ENCODE peak calls at places on chromosomes 12 and 14, in six cellular contexts. T is H9, Z is IMR-90, Y is mesenchymal stem cell, W is neuronal stem cell, N is H1. J is an unnamed sample.
A peak's percentile ranks its signal among the peaks of the same experiment; 100 is the strongest.

GRCh38 chr12:63929426-63929825 is 84.9 kb downstream of the SRGAP1 start:
- DNase-seq in Z (no peak), W (no peak), T (no peak), N (no peak), Y (no peak), J (no peak)

GRCh38 chr12:67424784-67425183 is 155.6 kb downstream of the CAND1 start:
- DNase-seq in Y (no peak), W (no peak), T (no peak), N (no peak), Z (no peak), J (peak; percentile 84)

GRCh38 chr12:81778719-81779118 is 19.6 kb upstream of the PPFIA2 start:
- DNase-seq in Z (no peak), Y (no peak), T (no peak), N (no peak), W (no peak), J (no peak)

GRCh38 chr12:4939418-4940023 is 29.8 kb downstream of the KCNA1 start:
- DNase-seq in Y (no peak), Z (no peak), N (no peak), W (no peak), T (no peak), J (no peak)

GRCh38 chr12:113396828-113397496 is 6.7 kb downstream of the SDS start:
- DNase-seq in T (no peak), N (no peak), W (no peak), Y (no peak), Z (no peak), J (no peak)

GRCh38 chr12:98126637-98127335 is 388.6 kb upstream of the TMPO start:
- DNase-seq in W (no peak), Z (no peak), N (no peak), Y (no peak), T (no peak), J (no peak)

GRCh38 chr14:36383674-36384421 is 63.4 kb upstream of the MBIP start:
- DNase-seq in T (no peak), N (no peak), W (no peak), Z (no peak), Y (peak; percentile 13), J (peak; percentile 36)

GRCh38 chr14:63470877-63471565 is 72.2 kb downstream of the PPP2R5E start:
- DNase-seq in Z (peak; percentile 91), Y (peak; percentile 82), W (no peak), T (no peak), N (no peak), J (no peak)

GRCh38 chr12:26867084-26867483 is 34.1 kb upstream of the ITPR2 start:
- DNase-seq in T (no peak), Z (no peak), W (no peak), N (no peak), Y (no peak), J (no peak)

GRCh38 chr12:22018860-22019259 is 27.2 kb upstream of the CMAS start:
- DNase-seq in T (no peak), W (no peak), Y (no peak), N (no peak), Z (peak; percentile 3), J (peak; percentile 22)

GRCh38 chr14:22303589-22304195 is 285.3 kb downstream of the DAD1 start:
- DNase-seq in N (no peak), Y (peak; percentile 29), Z (peak; percentile 50), W (no peak), T (no peak), J (no peak)

GRCh38 chr12:116277393-116278258 is at the start of gene MED13L:
- DNase-seq in Z (peak; percentile 78), W (peak; percentile 92), Y (peak; percentile 88), N (peak; percentile 87), T (peak; percentile 94), J (peak; percentile 91)

GRCh38 chr12:115135800-115136211 is 451.8 kb upstream of the TBX3 start:
- DNase-seq in N (no peak), W (no peak), Y (peak; percentile 74), T (no peak), Z (peak; percentile 49), J (no peak)

GRCh38 chr14:64539186-64539552 is 1.4 kb upstream of the HSPA2 start:
- DNase-seq in Y (no peak), T (no peak), N (no peak), Z (no peak), W (no peak), J (peak; percentile 85)

GRCh38 chr14:34711169-34711568 is 3.2 kb downstream of the CFL2 start:
- DNase-seq in N (no peak), T (no peak), Z (peak; percentile 94), W (no peak), Y (peak; percentile 91), J (peak; percentile 79)

GRCh38 chr14:73740921-73741326 is 26.7 kb upstream of the PNMA1 start:
- DNase-seq in Z (no peak), T (peak; percentile 86), Y (peak; percentile 57), W (no peak), N (no peak), J (peak; percentile 89)

GRCh38 chr12:122402264-122402663 is 20.2 kb downstream of the CLIP1 start:
- DNase-seq in T (no peak), Z (no peak), Y (no peak), N (no peak), W (no peak), J (no peak)
- H3K23ac ChIP-seq in T (no peak overlapping the region), Z (no peak overlapping the region), Y (no peak overlapping the region), N (no peak overlapping the region), W (no peak overlapping the region), J (no peak overlapping the region)

GRCh38 chr12:89059061-89059460 is 293.2 kb downstream of the DUSP6 start:
- DNase-seq in Y (no peak), Z (no peak), T (no peak), N (no peak), W (no peak), J (no peak)
- H2AFZ ChIP-seq in Y (no peak overlapping the region), Z (no peak overlapping the region), T (no peak overlapping the region), N (no peak overlapping the region), W (peak overlapping the region; percentile 87), J (no peak overlapping the region)

GRCh38 chr12:53005215-53005985 is 856 bp upstream of the EIF4B start:
- DNase-seq in N (peak; percentile 54), Z (no peak), Y (peak; percentile 22), W (peak; percentile 35), T (no peak), J (peak; percentile 16)
- H3K23ac ChIP-seq in N (no peak overlapping the region), Z (peak overlapping the region; percentile 68), Y (no peak overlapping the region), W (peak overlapping the region; percentile 91), T (no peak overlapping the region), J (no peak overlapping the region)

DNA sequence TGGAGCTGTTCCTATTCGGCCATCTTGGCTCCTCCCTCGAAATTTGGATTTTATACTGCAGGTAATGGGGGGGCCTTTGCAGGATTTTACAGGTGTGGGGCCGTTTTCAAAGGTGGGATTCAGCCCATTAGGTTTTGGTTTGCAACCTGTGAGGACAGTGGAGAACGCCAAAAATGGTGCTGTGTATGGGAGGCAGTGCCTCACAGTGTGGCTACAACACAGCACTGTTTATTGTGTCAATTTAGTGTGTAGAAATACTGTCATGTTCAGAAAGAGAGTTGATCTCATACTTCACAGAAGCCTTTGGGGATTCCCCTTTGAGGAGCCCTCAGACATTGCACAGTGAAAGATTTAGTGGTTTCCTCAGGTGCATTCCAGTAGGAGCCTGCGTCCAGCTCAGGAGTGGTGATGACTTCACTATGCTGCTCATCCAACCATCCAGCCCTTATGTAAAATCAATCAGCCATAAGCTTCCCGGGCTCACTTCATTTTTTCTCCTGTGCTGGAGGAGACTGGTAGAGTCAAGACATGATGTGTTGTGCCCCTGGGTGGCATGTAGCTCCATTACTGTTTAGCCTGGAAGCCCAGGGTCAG is 92.7 kb upstream of the PRMT8 start:
- DNase-seq in W (no peak), Y (no peak), N (no peak), Z (no peak), T (no peak), J (no peak)
- H2AFZ ChIP-seq in W (peak overlapping the region; percentile 77), Y (no peak overlapping the region), N (no peak overlapping the region), Z (no peak overlapping the region), T (no peak overlapping the region), J (no peak overlapping the region)

GRCh38 chr14:65962952-65963351 is 523.2 kb upstream of the CCDC196 start:
- DNase-seq in T (no peak), Y (no peak), W (no peak), N (no peak), Z (no peak), J (no peak)

GRCh38 chr14:65957631-65958205 is 528.5 kb upstream of the CCDC196 start:
- DNase-seq in W (no peak), T (peak; percentile 67), Y (no peak), N (peak; percentile 50), Z (no peak), J (no peak)

GRCh38 chr14:65961004-65961403 is 525.2 kb upstream of the CCDC196 start:
- DNase-seq in N (peak; percentile 93), Y (peak; percentile 16), W (peak; percentile 55), T (peak; percentile 75), Z (peak; percentile 7), J (peak; percentile 58)

GRCh38 chr14:65958664-65959562 is 527.3 kb upstream of the CCDC196 start:
- DNase-seq in T (no peak), W (peak; percentile 42), Y (peak; percentile 32), Z (peak; percentile 18), N (peak; percentile 50), J (no peak)

GRCh38 chr14:65959563-65960024 is 526.6 kb upstream of the CCDC196 start:
- DNase-seq in W (no peak), T (no peak), Z (no peak), Y (no peak), N (no peak), J (no peak)
- H3K23ac ChIP-seq in W (no peak overlapping the region), T (no peak overlapping the region), Z (no peak overlapping the region), Y (no peak overlapping the region), N (no peak overlapping the region), J (no peak overlapping the region)

GRCh38 chr12:103855896-103856657 is 15.0 kb upstream of the NT5DC3 start:
- DNase-seq in W (no peak), T (no peak), Y (no peak), N (no peak), Z (no peak), J (peak; percentile 44)

GRCh38 chr12:103857164-103857563 is 16.1 kb upstream of the NT5DC3 start:
- DNase-seq in W (no peak), T (no peak), N (no peak), Y (no peak), Z (no peak), J (no peak)

GRCh38 chr12:103852498-103852992 is 11.5 kb upstream of the NT5DC3 start:
- DNase-seq in T (no peak), W (no peak), Y (peak; percentile 84), N (no peak), Z (peak; percentile 54), J (no peak)

GRCh38 chr12:103854372-103854973 is 13.4 kb upstream of the NT5DC3 start:
- DNase-seq in Y (no peak), T (no peak), N (no peak), W (no peak), Z (no peak), J (no peak)

DNA sequence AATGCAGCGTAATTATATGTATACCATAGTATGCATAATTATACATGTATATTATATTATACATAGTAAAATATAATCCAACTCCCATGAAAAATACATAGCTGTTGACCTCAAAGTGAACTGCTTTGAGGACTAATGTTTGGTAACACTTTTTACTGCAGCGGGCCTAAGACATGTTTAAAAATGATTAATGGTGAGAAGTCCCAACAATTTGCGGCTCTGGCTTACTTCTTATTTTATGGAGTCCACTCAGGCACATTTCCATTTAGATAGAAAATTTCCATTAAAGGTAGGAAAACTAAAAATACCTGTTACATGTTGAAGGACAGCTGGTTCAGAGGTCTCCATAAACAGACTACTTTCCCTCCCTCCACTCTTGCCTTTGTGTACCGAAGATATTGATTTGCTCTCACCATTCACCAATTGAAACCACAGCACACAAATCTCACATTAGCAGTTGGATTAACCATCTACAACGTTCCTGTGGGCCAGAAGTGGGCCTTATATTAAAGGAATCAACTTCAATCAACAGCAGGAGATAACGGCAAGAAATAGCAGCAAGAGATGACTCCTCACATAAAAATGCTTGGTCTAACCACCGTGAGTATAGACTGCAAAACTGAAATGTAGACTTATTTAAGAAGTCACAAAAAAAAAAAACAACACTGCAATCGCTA is 14.1 kb upstream of the NT5DC3 start:
- DNase-seq in T (no peak), N (no peak), Z (peak; percentile 85), Y (peak; percentile 68), W (no peak), J (peak; percentile 46)
- H2AFZ ChIP-seq in T (no peak overlapping the region), N (no peak overlapping the region), Z (peak overlapping the region; percentile 25), Y (no peak overlapping the region), W (no peak overlapping the region), J (no peak overlapping the region)